ENCODE peak calls at places on chromosomes 16 and 17, in eight cellular contexts. E is H7; T is progenitor cell of endocrine pancreas; L is stimulated activated CD4-positive, alpha-beta T cell treated with anti-CD3 and anti-CD28 coated beads, TNF-alpha, amount 100 ng/mL, for 48 hours; X is M059J; H is right cardiac atrium; O is lower leg skin; B is SW 1271. F is an unnamed sample.

GRCh38 chr16:85971877-85972638 is 73.1 kb downstream of the IRF8 start:
- DNase-seq in E (no peak), T (no peak), L (no peak), X (no peak), H (no peak), O (no peak), B (no peak), F (peak)

GRCh38 chr17:79991924-79992656 is 43.6 kb downstream of the TBC1D16 start:
- DNase-seq in E (no peak), T (no peak), L (no peak), X (no peak), H (peak), O (no peak), B (no peak), F (no peak)

GRCh38 chr16:68275611-68276191 is 11.4 kb downstream of the SLC7A6 start:
- DNase-seq in E (no peak), T (no peak), L (no peak), X (no peak), H (no peak), O (no peak), B (no peak), F (no peak)

GRCh38 chr16:69660166-69660565 is 66.2 kb downstream of the NQO1 start:
- DNase-seq in E (no peak), T (no peak), L (no peak), X (no peak), H (no peak), O (no peak), B (no peak), F (no peak)

GRCh38 chr17:7883781-7884386 is 4.7 kb upstream of the CHD3 start:
- DNase-seq in E (no peak), T (no peak), L (no peak), X (no peak), H (no peak), O (no peak), B (peak), F (no peak)

GRCh38 chr16:2846511-2847310 is 11.3 kb downstream of the PRSS22 start:
- DNase-seq in E (no peak), T (no peak), L (no peak), X (peak), H (no peak), O (no peak), B (peak), F (peak)

GRCh38 chr17:879546-879945 is 97.4 kb downstream of the MRM3 start:
- DNase-seq in E (peak), T (peak), L (peak), X (peak), H (peak), O (peak), B (peak), F (peak)

GRCh38 chr17:40443196-40443987 is at the start of gene IGFBP4:
- DNase-seq in E (peak), T (peak), L (no peak), X (peak), H (peak), O (peak), B (peak), F (peak)

GRCh38 chr16:17211797-17212196 is 259.0 kb downstream of the XYLT1 start:
- DNase-seq in E (peak), T (no peak), L (no peak), X (peak), H (no peak), O (no peak), B (no peak), F (no peak)

GRCh38 chr17:78348055-78348745 is 11.7 kb downstream of the SOCS3 start:
- DNase-seq in E (no peak), T (no peak), L (no peak), X (no peak), H (peak), O (no peak), B (no peak), F (no peak)

GRCh38 chr17:17269926-17270773 is 10.9 kb downstream of the COPS3 start:
- DNase-seq in E (peak), T (no peak), L (no peak), X (no peak), H (no peak), O (no peak), B (peak), F (no peak)

GRCh38 chr16:49458656-49459445 is 85.2 kb downstream of the C16orf78 start:
- DNase-seq in E (no peak), T (no peak), L (no peak), X (no peak), H (no peak), O (no peak), B (no peak), F (no peak)

GRCh38 chr17:65559802-65560627 is 1.4 kb downstream of the AXIN2 start:
- DNase-seq in E (peak), T (peak), L (no peak), X (no peak), H (peak), O (no peak), B (no peak), F (no peak)

GRCh38 chr17:82103588-82104451 is 5.8 kb upstream of the FASN start:
- DNase-seq in E (peak), T (peak), L (no peak), X (no peak), H (peak), O (peak), B (no peak), F (peak)

GRCh38 chr16:67244387-67245188 is 2.7 kb downstream of the FHOD1 start:
- DNase-seq in E (no peak), T (no peak), L (peak), X (peak), H (peak), O (peak), B (peak), F (peak)

GRCh38 chr16:30662449-30662848 is 4.2 kb downstream of the FBRS start:
- DNase-seq in E (peak), T (no peak), L (no peak), X (no peak), H (peak), O (no peak), B (no peak), F (no peak)

GRCh38 chr17:17353625-17354484 is 50.7 kb downstream of the NT5M start:
- DNase-seq in E (peak), T (no peak), L (no peak), X (no peak), H (peak), O (no peak), B (no peak), F (no peak)

GRCh38 chr17:66593116-66593515 is 241.8 kb upstream of the CACNG5 start:
- DNase-seq in E (no peak), T (no peak), L (no peak), X (no peak), H (no peak), O (no peak), B (no peak), F (no peak)

GRCh38 chr16:48165961-48166578 is 10.3 kb upstream of the ABCC12 start:
- DNase-seq in E (no peak), T (no peak), L (no peak), X (peak), H (no peak), O (no peak), B (no peak), F (peak)

GRCh38 chr17:67439269-67439668 is 62.2 kb downstream of the PITPNC1 start:
- DNase-seq in E (no peak), T (no peak), L (no peak), X (no peak), H (no peak), O (no peak), B (no peak), F (no peak)

GRCh38 chr16:49020436-49020835 is 261.2 kb downstream of the CBLN1 start:
- DNase-seq in E (no peak), T (no peak), L (no peak), X (no peak), H (no peak), O (no peak), B (no peak), F (no peak)

GRCh38 chr17:66494023-66494803 is 191.8 kb downstream of the PRKCA start:
- DNase-seq in E (no peak), T (no peak), L (no peak), X (peak), H (no peak), O (no peak), B (peak), F (no peak)

GRCh38 chr16:89019511-89019910 is 42.5 kb upstream of the CBFA2T3 start:
- DNase-seq in E (no peak), T (no peak), L (no peak), X (no peak), H (peak), O (no peak), B (no peak), F (no peak)

GRCh38 chr16:56775162-56775561 is 45.2 kb downstream of the NUP93 start:
- DNase-seq in E (no peak), T (no peak), L (no peak), X (no peak), H (no peak), O (no peak), B (no peak), F (no peak)

GRCh38 chr16:49462989-49463371 is 89.4 kb downstream of the C16orf78 start:
- DNase-seq in E (peak), T (no peak), L (no peak), X (no peak), H (no peak), O (no peak), B (no peak), F (no peak)

GRCh38 chr17:39923836-39924690 is 3.3 kb downstream of the ORMDL3 start:
- DNase-seq in E (peak), T (no peak), L (no peak), X (peak), H (peak), O (no peak), B (no peak), F (no peak)

F was measured in trophoblast cell.